ENCODE peak calls at places on chromosomes 2 and 18, in seven cellular contexts. One of them, this sample, is unnamed.

GRCh38 chr2:178550352-178550751 is 70.1 kb downstream of the PLEKHA3 start:
- DNase-seq in cardiac fibroblast: no peak
- DNase-seq in NCI-H2081: no peak
- DNase-seq in activated naive CD4-positive, alpha-beta T cell: no peak
- DNase-seq in mesothelial cell of epicardium: no peak
- DNase-seq in tibial artery: no peak
- DNase-seq in uterus: no peak
- DNase-seq in this sample: no peak

GRCh38 chr2:127106457-127106997 is 427 bp downstream of the BIN1 start:
- DNase-seq in cardiac fibroblast: no peak
- DNase-seq in NCI-H2081: no peak
- DNase-seq in activated naive CD4-positive, alpha-beta T cell: no peak
- DNase-seq in mesothelial cell of epicardium: peak
- DNase-seq in tibial artery: no peak
- DNase-seq in uterus: peak
- DNase-seq in this sample: no peak

GRCh38 chr18:9814431-9814830 is 71.3 kb upstream of the TXNDC2 start:
- DNase-seq in cardiac fibroblast: peak
- DNase-seq in NCI-H2081: no peak
- DNase-seq in activated naive CD4-positive, alpha-beta T cell: no peak
- DNase-seq in mesothelial cell of epicardium: no peak
- DNase-seq in tibial artery: no peak
- DNase-seq in uterus: no peak
- DNase-seq in this sample: no peak

GRCh38 chr2:145186303-145186702 is 666.4 kb upstream of the ZEB2 start:
- DNase-seq in cardiac fibroblast: no peak
- DNase-seq in NCI-H2081: no peak
- DNase-seq in activated naive CD4-positive, alpha-beta T cell: no peak
- DNase-seq in mesothelial cell of epicardium: no peak
- DNase-seq in tibial artery: no peak
- DNase-seq in uterus: peak
- DNase-seq in this sample: no peak

GRCh38 chr2:16507655-16508054 is 158.0 kb downstream of the CYRIA start:
- DNase-seq in cardiac fibroblast: no peak
- DNase-seq in NCI-H2081: no peak
- DNase-seq in activated naive CD4-positive, alpha-beta T cell: no peak
- DNase-seq in mesothelial cell of epicardium: no peak
- DNase-seq in tibial artery: no peak
- DNase-seq in uterus: no peak
- DNase-seq in this sample: no peak

GRCh38 chr2:127143851-127144782 is 37.2 kb upstream of the BIN1 start:
- DNase-seq in cardiac fibroblast: peak
- DNase-seq in NCI-H2081: no peak
- DNase-seq in activated naive CD4-positive, alpha-beta T cell: no peak
- DNase-seq in mesothelial cell of epicardium: no peak
- DNase-seq in tibial artery: no peak
- DNase-seq in uterus: no peak
- DNase-seq in this sample: no peak

GRCh38 chr2:100262043-100262442 is 60.3 kb downstream of the LONRF2 start:
- DNase-seq in cardiac fibroblast: no peak
- DNase-seq in NCI-H2081: no peak
- DNase-seq in activated naive CD4-positive, alpha-beta T cell: no peak
- DNase-seq in mesothelial cell of epicardium: no peak
- DNase-seq in tibial artery: no peak
- DNase-seq in uterus: no peak
- DNase-seq in this sample: no peak

GRCh38 chr2:159797468-159798375 is at the start of gene CD302:
- DNase-seq in cardiac fibroblast: peak
- DNase-seq in NCI-H2081: peak
- DNase-seq in activated naive CD4-positive, alpha-beta T cell: no peak
- DNase-seq in mesothelial cell of epicardium: peak
- DNase-seq in tibial artery: peak
- DNase-seq in uterus: peak
- DNase-seq in this sample: no peak

GRCh38 chr2:134194519-134194918 is 59.4 kb upstream of the MGAT5 start:
- DNase-seq in cardiac fibroblast: no peak
- DNase-seq in NCI-H2081: no peak
- DNase-seq in activated naive CD4-positive, alpha-beta T cell: no peak
- DNase-seq in mesothelial cell of epicardium: no peak
- DNase-seq in tibial artery: no peak
- DNase-seq in uterus: no peak
- DNase-seq in this sample: no peak

GRCh38 chr2:27857417-27858172 is 32.6 kb downstream of the RBKS start:
- DNase-seq in cardiac fibroblast: peak
- DNase-seq in NCI-H2081: no peak
- DNase-seq in activated naive CD4-positive, alpha-beta T cell: no peak
- DNase-seq in mesothelial cell of epicardium: no peak
- DNase-seq in tibial artery: no peak
- DNase-seq in uterus: no peak
- DNase-seq in this sample: no peak

GRCh38 chr2:235201796-235202195 is 250.0 kb downstream of the SH3BP4 start:
- DNase-seq in cardiac fibroblast: no peak
- DNase-seq in NCI-H2081: no peak
- DNase-seq in activated naive CD4-positive, alpha-beta T cell: no peak
- DNase-seq in mesothelial cell of epicardium: no peak
- DNase-seq in tibial artery: no peak
- DNase-seq in uterus: no peak
- DNase-seq in this sample: no peak

GRCh38 chr2:80037310-80037709 is 267.2 kb downstream of the LRRTM1 start:
- DNase-seq in cardiac fibroblast: no peak
- DNase-seq in NCI-H2081: no peak
- DNase-seq in activated naive CD4-positive, alpha-beta T cell: no peak
- DNase-seq in mesothelial cell of epicardium: no peak
- DNase-seq in tibial artery: no peak
- DNase-seq in uterus: no peak
- DNase-seq in this sample: no peak

GRCh38 chr2:227796044-227796780 is 17.4 kb upstream of the CCL20 start:
- DNase-seq in cardiac fibroblast: no peak
- DNase-seq in NCI-H2081: no peak
- DNase-seq in activated naive CD4-positive, alpha-beta T cell: no peak
- DNase-seq in mesothelial cell of epicardium: no peak
- DNase-seq in tibial artery: no peak
- DNase-seq in uterus: no peak
- DNase-seq in this sample: no peak

GRCh38 chr2:160157861-160158813 is 41.9 kb downstream of the ITGB6 start:
- DNase-seq in cardiac fibroblast: peak
- DNase-seq in NCI-H2081: no peak
- DNase-seq in activated naive CD4-positive, alpha-beta T cell: no peak
- DNase-seq in mesothelial cell of epicardium: peak
- DNase-seq in tibial artery: no peak
- DNase-seq in uterus: no peak
- DNase-seq in this sample: no peak

GRCh38 chr2:197196737-197197136 is 113.8 kb downstream of the ANKRD44 start:
- DNase-seq in cardiac fibroblast: no peak
- DNase-seq in NCI-H2081: no peak
- DNase-seq in activated naive CD4-positive, alpha-beta T cell: no peak
- DNase-seq in mesothelial cell of epicardium: no peak
- DNase-seq in tibial artery: no peak
- DNase-seq in uterus: no peak
- DNase-seq in this sample: no peak

GRCh38 chr2:111975053-111975552 is 76.7 kb downstream of the MERTK start:
- DNase-seq in cardiac fibroblast: peak
- DNase-seq in NCI-H2081: peak
- DNase-seq in activated naive CD4-positive, alpha-beta T cell: no peak
- DNase-seq in mesothelial cell of epicardium: no peak
- DNase-seq in tibial artery: peak
- DNase-seq in uterus: no peak
- DNase-seq in this sample: no peak

GRCh38 chr2:126244937-126245336 is 411.0 kb upstream of the GYPC start:
- DNase-seq in cardiac fibroblast: peak
- DNase-seq in NCI-H2081: peak
- DNase-seq in activated naive CD4-positive, alpha-beta T cell: no peak
- DNase-seq in mesothelial cell of epicardium: peak
- DNase-seq in tibial artery: no peak
- DNase-seq in uterus: no peak
- DNase-seq in this sample: no peak

GRCh38 chr2:35783723-35784122 is 571.9 kb upstream of the CRIM1 start:
- DNase-seq in cardiac fibroblast: no peak
- DNase-seq in NCI-H2081: no peak
- DNase-seq in activated naive CD4-positive, alpha-beta T cell: no peak
- DNase-seq in mesothelial cell of epicardium: no peak
- DNase-seq in tibial artery: no peak
- DNase-seq in uterus: no peak
- DNase-seq in this sample: no peak

GRCh38 chr18:76620326-76620813 is 125.3 kb upstream of the ZNF516 start:
- DNase-seq in cardiac fibroblast: peak
- DNase-seq in NCI-H2081: no peak
- DNase-seq in activated naive CD4-positive, alpha-beta T cell: no peak
- DNase-seq in mesothelial cell of epicardium: peak
- DNase-seq in tibial artery: peak
- DNase-seq in uterus: peak
- DNase-seq in this sample: no peak

GRCh38 chr2:714005-714741 is 37.0 kb upstream of the TMEM18 start:
- DNase-seq in cardiac fibroblast: peak
- DNase-seq in NCI-H2081: peak
- DNase-seq in activated naive CD4-positive, alpha-beta T cell: no peak
- DNase-seq in mesothelial cell of epicardium: peak
- DNase-seq in tibial artery: no peak
- DNase-seq in uterus: no peak
- DNase-seq in this sample: peak

GRCh38 chr18:23036611-23037259 is 98.5 kb upstream of the CABLES1 start:
- DNase-seq in cardiac fibroblast: no peak
- DNase-seq in NCI-H2081: no peak
- DNase-seq in activated naive CD4-positive, alpha-beta T cell: no peak
- DNase-seq in mesothelial cell of epicardium: no peak
- DNase-seq in tibial artery: no peak
- DNase-seq in uterus: no peak
- DNase-seq in this sample: no peak

GRCh38 chr18:40962784-40963183 is 992.2 kb upstream of the PIK3C3 start:
- DNase-seq in cardiac fibroblast: peak
- DNase-seq in NCI-H2081: no peak
- DNase-seq in activated naive CD4-positive, alpha-beta T cell: no peak
- DNase-seq in mesothelial cell of epicardium: no peak
- DNase-seq in tibial artery: no peak
- DNase-seq in uterus: no peak
- DNase-seq in this sample: no peak

GRCh38 chr2:188414412-188414811 is 122.7 kb downstream of the GULP1 start:
- DNase-seq in cardiac fibroblast: peak
- DNase-seq in NCI-H2081: no peak
- DNase-seq in activated naive CD4-positive, alpha-beta T cell: no peak
- DNase-seq in mesothelial cell of epicardium: no peak
- DNase-seq in tibial artery: no peak
- DNase-seq in uterus: no peak
- DNase-seq in this sample: no peak

GRCh38 chr2:114063346-114063745 is 173.5 kb downstream of the ACTR3 start:
- DNase-seq in cardiac fibroblast: no peak
- DNase-seq in NCI-H2081: no peak
- DNase-seq in activated naive CD4-positive, alpha-beta T cell: no peak
- DNase-seq in mesothelial cell of epicardium: no peak
- DNase-seq in tibial artery: no peak
- DNase-seq in uterus: no peak
- DNase-seq in this sample: no peak

GRCh38 chr2:48043746-48044145 is 137.4 kb upstream of the FBXO11 start:
- DNase-seq in cardiac fibroblast: peak
- DNase-seq in NCI-H2081: no peak
- DNase-seq in activated naive CD4-positive, alpha-beta T cell: no peak
- DNase-seq in mesothelial cell of epicardium: no peak
- DNase-seq in tibial artery: no peak
- DNase-seq in uterus: no peak
- DNase-seq in this sample: no peak

GRCh38 chr18:11055721-11056120 is 93.6 kb downstream of the PIEZO2 start:
- DNase-seq in cardiac fibroblast: no peak
- DNase-seq in NCI-H2081: no peak
- DNase-seq in activated naive CD4-positive, alpha-beta T cell: no peak
- DNase-seq in mesothelial cell of epicardium: no peak
- DNase-seq in tibial artery: no peak
- DNase-seq in uterus: no peak
- DNase-seq in this sample: no peak

GRCh38 chr2:24360050-24360962 is at the start of gene ITSN2:
- DNase-seq in cardiac fibroblast: peak
- DNase-seq in NCI-H2081: peak
- DNase-seq in activated naive CD4-positive, alpha-beta T cell: peak
- DNase-seq in mesothelial cell of epicardium: peak
- DNase-seq in tibial artery: peak
- DNase-seq in uterus: peak
- DNase-seq in this sample: no peak

GRCh38 chr2:28389399-28390240 is 3.0 kb upstream of the FOSL2 start:
- DNase-seq in cardiac fibroblast: no peak
- DNase-seq in NCI-H2081: no peak
- DNase-seq in activated naive CD4-positive, alpha-beta T cell: no peak
- DNase-seq in mesothelial cell of epicardium: no peak
- DNase-seq in tibial artery: no peak
- DNase-seq in uterus: no peak
- DNase-seq in this sample: no peak

GRCh38 chr2:37561615-37562569 is 109.5 kb downstream of the CDC42EP3 start:
- DNase-seq in cardiac fibroblast: peak
- DNase-seq in NCI-H2081: no peak
- DNase-seq in activated naive CD4-positive, alpha-beta T cell: no peak
- DNase-seq in mesothelial cell of epicardium: no peak
- DNase-seq in tibial artery: no peak
- DNase-seq in uterus: no peak
- DNase-seq in this sample: no peak

GRCh38 chr2:162301151-162301804 is 17.2 kb downstream of the IFIH1 start:
- DNase-seq in cardiac fibroblast: peak
- DNase-seq in NCI-H2081: peak
- DNase-seq in activated naive CD4-positive, alpha-beta T cell: no peak
- DNase-seq in mesothelial cell of epicardium: peak
- DNase-seq in tibial artery: no peak
- DNase-seq in uterus: peak
- DNase-seq in this sample: peak

This sample was measured in DMS 273 treated with DMSO at 0.1 percent for 48 hours.